ENCODE peak calls at places on chromosomes 2 and 18, in ten cellular contexts. T is HT1080; F is iris pigment epithelial cell; B is activated naive CD8-positive, alpha-beta T cell treated with anti-CD3 and anti-CD28 coated beads, Interleukin-2, amount 10 ng/mL, durations not matched to agents 7 days and 5 days; N is stimulated activated naive B cell treated with anti-CD40 and anti-IgM and Interleukin-4, amounts not matched to agents 10 μg/mL and 1 μg/mL and 100 μg/mL, for 72 hours; W is fibroblast of the conjunctiva; P is brain microvascular endothelial cell; S is fibroblast of lung; X is fibroblast of villous mesenchyme; R is ELR. D is an unnamed sample.

GRCh38 chr2:210577263-210578071 is 21.1 kb downstream of the CPS1 start:
- DNase-seq in T (peak; percentile 37), F (peak; percentile 49), B (no peak), N (no peak), W (peak; percentile 41), P (peak; percentile 13), S (peak; percentile 45), X (peak; percentile 49), R (peak; percentile 73), D (no peak)

GRCh38 chr2:74554821-74555531 is 456 bp downstream of the DOK1 start:
- DNase-seq in T (peak; percentile 50), F (peak; percentile 54), B (peak; percentile 69), N (peak; percentile 34), W (no peak), P (peak; percentile 25), S (peak; percentile 53), X (peak; percentile 52), R (no peak), D (peak; percentile 44)

GRCh38 chr18:6960656-6961055 is 156.9 kb downstream of the LAMA1 start:
- DNase-seq in T (peak; percentile 79), F (peak; percentile 82), B (no peak), N (no peak), W (no peak), P (peak; percentile 82), S (peak; percentile 58), X (peak; percentile 46), R (peak; percentile 71), D (no peak)

GRCh38 chr18:57923606-57924005 is 120.4 kb upstream of the NEDD4L start:
- DNase-seq in T (no peak), F (no peak), B (no peak), N (no peak), W (no peak), P (no peak), S (no peak), X (no peak), R (no peak), D (no peak)

GRCh38 chr2:237494066-237494465 is 7.0 kb downstream of the MLPH start:
- DNase-seq in T (no peak), F (no peak), B (no peak), N (no peak), W (no peak), P (no peak), S (no peak), X (no peak), R (no peak), D (no peak)

GRCh38 chr18:48782381-48782841 is 168.4 kb downstream of the SMAD7 start:
- DNase-seq in T (no peak), F (no peak), B (no peak), N (no peak), W (no peak), P (no peak), S (peak; percentile 17), X (no peak), R (no peak), D (no peak)

GRCh38 chr2:136495636-136496035 is 269.7 kb upstream of the THSD7B start:
- DNase-seq in T (no peak), F (no peak), B (no peak), N (peak; percentile 20), W (no peak), P (no peak), S (no peak), X (no peak), R (no peak), D (no peak)

GRCh38 chr2:24491626-24492282 is 700 bp downstream of the NCOA1 start:
- DNase-seq in T (peak; percentile 32), F (peak; percentile 18), B (peak; percentile 73), N (peak; percentile 40), W (no peak), P (no peak), S (peak; percentile 32), X (peak; percentile 25), R (peak; percentile 48), D (peak; percentile 62)

GRCh38 chr2:6880200-6880733 is 2.7 kb downstream of the RSAD2 start:
- DNase-seq in T (no peak), F (no peak), B (no peak), N (no peak), W (no peak), P (no peak), S (peak; percentile 6), X (no peak), R (no peak), D (no peak)

GRCh38 chr2:225233234-225233633 is 166.3 kb upstream of the NYAP2 start:
- DNase-seq in T (peak; percentile 43), F (peak; percentile 28), B (no peak), N (no peak), W (no peak), P (peak; percentile 22), S (peak; percentile 34), X (no peak), R (peak; percentile 77), D (no peak)

GRCh38 chr2:120012363-120012762 is 514 bp upstream of the EPB41L5 start:
- DNase-seq in T (no peak), F (no peak), B (no peak), N (no peak), W (no peak), P (no peak), S (no peak), X (no peak), R (no peak), D (no peak)

GRCh38 chr2:25018681-25019080 is 23.2 kb upstream of the EFR3B start:
- DNase-seq in T (no peak), F (no peak), B (no peak), N (no peak), W (no peak), P (no peak), S (no peak), X (no peak), R (no peak), D (no peak)

GRCh38 chr18:63233334-63233733 is 86.2 kb downstream of the BCL2 start:
- DNase-seq in T (no peak), F (no peak), B (no peak), N (no peak), W (no peak), P (no peak), S (no peak), X (no peak), R (no peak), D (no peak)

GRCh38 chr2:197174539-197175094 is 136.0 kb downstream of the ANKRD44 start:
- DNase-seq in T (peak; percentile 59), F (peak; percentile 75), B (no peak), N (no peak), W (no peak), P (peak; percentile 43), S (peak; percentile 81), X (no peak), R (peak; percentile 68), D (no peak)

GRCh38 chr2:191836853-191837769 is 9.8 kb downstream of the CAVIN2 start:
- DNase-seq in T (no peak), F (peak; percentile 51), B (no peak), N (no peak), W (no peak), P (no peak), S (no peak), X (no peak), R (no peak), D (no peak)

GRCh38 chr2:138030459-138030858 is 66.2 kb downstream of the HNMT start:
- DNase-seq in T (peak; percentile 92), F (peak; percentile 83), B (no peak), N (no peak), W (no peak), P (peak; percentile 84), S (peak; percentile 98), X (peak; percentile 5), R (peak; percentile 29), D (no peak)

GRCh38 chr2:163736433-163737168 is 793 bp upstream of the FIGN start:
- DNase-seq in T (peak; percentile 45), F (peak; percentile 39), B (no peak), N (no peak), W (no peak), P (peak; percentile 18), S (peak; percentile 50), X (peak; percentile 29), R (peak; percentile 70), D (no peak)

GRCh38 chr2:211468881-211469280 is 912.5 kb downstream of the CPS1 start:
- DNase-seq in T (no peak), F (no peak), B (no peak), N (no peak), W (no peak), P (no peak), S (no peak), X (no peak), R (no peak), D (no peak)

GRCh38 chr2:71756280-71756906 is 303.0 kb downstream of the DYSF start:
- DNase-seq in T (peak; percentile 61), F (no peak), B (no peak), N (no peak), W (no peak), P (peak; percentile 45), S (peak; percentile 51), X (peak; percentile 50), R (peak; percentile 58), D (no peak)

GRCh38 chr2:179455824-179456223 is 191.2 kb upstream of the SESTD1 start:
- DNase-seq in T (no peak), F (peak; percentile 62), B (no peak), N (no peak), W (no peak), P (peak; percentile 22), S (peak; percentile 25), X (no peak), R (peak; percentile 29), D (no peak)

GRCh38 chr2:178767099-178768060 is 39.8 kb downstream of the TTN start:
- DNase-seq in T (no peak), F (no peak), B (no peak), N (no peak), W (no peak), P (no peak), S (peak; percentile 2), X (no peak), R (no peak), D (no peak)

GRCh38 chr2:225056330-225057073 is 14.2 kb upstream of the DOCK10 start:
- DNase-seq in T (peak; percentile 27), F (peak; percentile 83), B (no peak), N (no peak), W (no peak), P (peak; percentile 32), S (peak; percentile 25), X (peak; percentile 54), R (peak; percentile 71), D (no peak)

GRCh38 chr2:626491-627339 is 50.5 kb downstream of the TMEM18 start:
- DNase-seq in T (no peak), F (no peak), B (no peak), N (no peak), W (no peak), P (no peak), S (no peak), X (no peak), R (no peak), D (no peak)

GRCh38 chr2:37614061-37614802 is 57.2 kb downstream of the CDC42EP3 start:
- DNase-seq in T (peak; percentile 89), F (peak; percentile 93), B (no peak), N (no peak), W (peak; percentile 74), P (peak; percentile 97), S (peak; percentile 93), X (peak; percentile 89), R (peak; percentile 89), D (no peak)

GRCh38 chr2:157363612-157364101 is 38.0 kb upstream of the ERMN start:
- DNase-seq in T (no peak), F (no peak), B (no peak), N (no peak), W (no peak), P (no peak), S (no peak), X (peak; percentile 9), R (no peak), D (no peak)

GRCh38 chr2:207160115-207160514 is 5.6 kb downstream of the KLF7 start:
- DNase-seq in T (no peak), F (peak; percentile 49), B (no peak), N (no peak), W (no peak), P (no peak), S (peak; percentile 53), X (no peak), R (no peak), D (no peak)

GRCh38 chr2:235746257-235746934 is 252.6 kb downstream of the AGAP1 start:
- DNase-seq in T (peak; percentile 75), F (peak; percentile 82), B (peak; percentile 38), N (peak; percentile 20), W (peak; percentile 82), P (peak; percentile 78), S (peak; percentile 82), X (peak; percentile 89), R (peak; percentile 90), D (peak; percentile 41)